ENCODE peak calls at places on chromosomes 4 and X, in eight cellular contexts. E is transverse colon, W is prostate gland, H is GM23338, V is SK-N-SH, R is sigmoid colon, I is HCT116, M is breast epithelium. U is an unnamed sample.

GRCh38 chr4:10832989-10833635 is 148.5 kb upstream of the CLNK start:
- DNase-seq in E (no peak), W (no peak), H (no peak), V (no peak), R (no peak), I (no peak), M (no peak), U (no peak)

GRCh38 chr4:139603576-139604387 is 47.8 kb upstream of the SETD7 start:
- DNase-seq in E (peak; percentile 23), W (peak; percentile 43), H (peak; percentile 88), V (peak; percentile 55), R (no peak), I (peak; percentile 49), M (no peak), U (no peak)

GRCh38 chr4:136355970-136356369 is 1176.3 kb downstream of the PCDH18 start:
- DNase-seq in E (no peak), W (no peak), H (peak; percentile 7), V (no peak), R (no peak), I (no peak), M (no peak), U (no peak)

GRCh38 chrX:10726647-10727046 is 106.3 kb upstream of the MID1 start:
- DNase-seq in E (no peak), W (no peak), H (no peak), V (no peak), R (no peak), I (no peak), M (no peak), U (no peak)

GRCh38 chrX:15336023-15336413 is 695 bp upstream of the PIGA start:
- DNase-seq in E (peak; percentile 16), W (peak; percentile 30), H (peak; percentile 57), V (peak; percentile 44), R (no peak), I (no peak), M (no peak), U (no peak)

GRCh38 chrX:2320580-2321327 is 180.0 kb downstream of the DHRSX start:
- DNase-seq in E (no peak), W (peak; percentile 27), H (no peak), V (peak; percentile 37), R (no peak), I (no peak), M (no peak), U (no peak)

GRCh38 chr4:82710202-82710929 is 88.2 kb downstream of the SCD5 start:
- DNase-seq in E (no peak), W (no peak), H (peak; percentile 28), V (no peak), R (no peak), I (no peak), M (no peak), U (no peak)

GRCh38 chr4:76307670-76308014 is 1.1 kb downstream of the STBD1 start:
- DNase-seq in E (peak; percentile 57), W (no peak), H (no peak), V (peak; percentile 68), R (no peak), I (no peak), M (no peak), U (no peak)

GRCh38 chr4:1378559-1379231 is 27.5 kb downstream of the NKX1-1 start:
- DNase-seq in E (no peak), W (no peak), H (no peak), V (no peak), R (peak; percentile 62), I (no peak), M (peak; percentile 43), U (no peak)

GRCh38 chrX:9865804-9866471 is 79.7 kb downstream of the SHROOM2 start:
- DNase-seq in E (no peak), W (no peak), H (no peak), V (no peak), R (no peak), I (peak; percentile 87), M (no peak), U (no peak)

GRCh38 chrX:6026484-6026883 is 202.2 kb downstream of the NLGN4X start:
- DNase-seq in E (no peak), W (no peak), H (peak; percentile 27), V (no peak), R (no peak), I (no peak), M (no peak), U (no peak)

GRCh38 chrX:48595929-48596328 is 1.4 kb upstream of the WDR13 start:
- DNase-seq in E (no peak), W (no peak), H (no peak), V (no peak), R (no peak), I (no peak), M (no peak), U (no peak)

GRCh38 chr4:19005211-19005610 is 983.7 kb upstream of the LCORL start:
- DNase-seq in E (no peak), W (no peak), H (peak; percentile 56), V (no peak), R (no peak), I (no peak), M (no peak), U (no peak)

GRCh38 chr4:170248576-170248975 is 158.8 kb upstream of the AADAT start:
- DNase-seq in E (no peak), W (no peak), H (no peak), V (no peak), R (no peak), I (no peak), M (no peak), U (no peak)

GRCh38 chr4:105637409-105638258 is 70.9 kb downstream of the INTS12 start:
- DNase-seq in E (peak; percentile 83), W (peak; percentile 42), H (no peak), V (peak; percentile 4), R (peak; percentile 89), I (no peak), M (peak; percentile 53), U (no peak)

GRCh38 chr4:138190452-138190858 is 51.7 kb downstream of the SLC7A11 start:
- DNase-seq in E (no peak), W (no peak), H (no peak), V (no peak), R (no peak), I (no peak), M (no peak), U (no peak)

GRCh38 chr4:3253808-3254207 is 4.8 kb downstream of the MSANTD1 start:
- DNase-seq in E (peak; percentile 3), W (no peak), H (no peak), V (no peak), R (peak; percentile 46), I (no peak), M (peak; percentile 40), U (no peak)

GRCh38 chr4:112109455-112110425 is 35.5 kb upstream of the FAM241A start:
- DNase-seq in E (no peak), W (no peak), H (no peak), V (no peak), R (no peak), I (no peak), M (no peak), U (no peak)

GRCh38 chr4:142435599-142436235 is 410.4 kb downstream of the INPP4B start:
- DNase-seq in E (no peak), W (no peak), H (peak; percentile 82), V (no peak), R (no peak), I (no peak), M (peak; percentile 66), U (no peak)

GRCh38 chrX:133590703-133591505 is 175.6 kb upstream of the GPC4 start:
- DNase-seq in E (no peak), W (no peak), H (no peak), V (no peak), R (no peak), I (no peak), M (no peak), U (no peak)

GRCh38 chrX:12379666-12380065 is 241.4 kb downstream of the FRMPD4 start:
- DNase-seq in E (no peak), W (no peak), H (no peak), V (no peak), R (no peak), I (no peak), M (no peak), U (no peak)

GRCh38 chrX:149487292-149487691 is 17.8 kb downstream of the IDS start:
- DNase-seq in E (no peak), W (no peak), H (peak; percentile 32), V (no peak), R (no peak), I (no peak), M (no peak), U (no peak)

GRCh38 chr4:52861879-52862604 is at the start of gene RASL11B:
- DNase-seq in E (peak; percentile 84), W (peak; percentile 73), H (peak; percentile 92), V (peak; percentile 98), R (peak; percentile 87), I (peak; percentile 4), M (peak; percentile 71), U (no peak)

GRCh38 chr4:185143596-185143969 is 517 bp downstream of the SLC25A4 start:
- DNase-seq in E (peak; percentile 58), W (peak; percentile 75), H (no peak), V (peak; percentile 65), R (peak; percentile 96), I (no peak), M (no peak), U (no peak)
- TF ChIP-seq POLR2AphosphoS5 in E (peak; percentile 8), W (peak; percentile 55), H (no peak), V (no peak), R (peak; percentile 85), I (no peak), M (no peak), U (peak; percentile 85)

GRCh38 chrX:71283409-71284143 is at the start of gene NONO:
- DNase-seq in E (peak; percentile 88), W (peak; percentile 93), H (peak; percentile 98), V (peak; percentile 91), R (peak; percentile 94), I (peak; percentile 98), M (peak; percentile 81), U (peak; percentile 93)

GRCh38 chrX:71285929-71286328 is 2.5 kb downstream of the NONO start:
- DNase-seq in E (no peak), W (no peak), H (no peak), V (no peak), R (no peak), I (no peak), M (no peak), U (no peak)

GRCh38 chrX:71282514-71283408 is 674 bp upstream of the NONO start:
- DNase-seq in E (no peak), W (no peak), H (peak; percentile 23), V (peak; percentile 42), R (no peak), I (peak; percentile 4), M (no peak), U (no peak)
- H3K4me3 ChIP-seq in E (peak overlapping the region; percentile 67), W (peak overlapping the region; percentile 51), H (peak overlapping the region; percentile 51), V (peak overlapping the region; percentile 48), R (peak overlapping the region; percentile 60), I (peak overlapping the region; percentile 43), M (peak overlapping the region; percentile 62), U (peak overlapping the region; percentile 72)

GRCh38 chrX:107731831-107732502 is 43.6 kb downstream of the TSC22D3 start:
- DNase-seq in E (peak; percentile 80), W (peak; percentile 68), H (peak; percentile 42), V (peak; percentile 44), R (peak; percentile 97), I (peak; percentile 42), M (peak; percentile 81), U (peak; percentile 95)
- H3K4me1 ChIP-seq in E (peaks cover 10% of the 10 kb centered on the region), W (no peaks in the 10 kb centered on the region), H (peaks cover 29% of the 10 kb centered on the region), V (peaks cover 3% of the 10 kb centered on the region), R (no peaks in the 10 kb centered on the region), I (peaks cover 28% of the 10 kb centered on the region), M (peaks cover 4% of the 10 kb centered on the region), U (peaks cover 90% of the 10 kb centered on the region)

DNA sequence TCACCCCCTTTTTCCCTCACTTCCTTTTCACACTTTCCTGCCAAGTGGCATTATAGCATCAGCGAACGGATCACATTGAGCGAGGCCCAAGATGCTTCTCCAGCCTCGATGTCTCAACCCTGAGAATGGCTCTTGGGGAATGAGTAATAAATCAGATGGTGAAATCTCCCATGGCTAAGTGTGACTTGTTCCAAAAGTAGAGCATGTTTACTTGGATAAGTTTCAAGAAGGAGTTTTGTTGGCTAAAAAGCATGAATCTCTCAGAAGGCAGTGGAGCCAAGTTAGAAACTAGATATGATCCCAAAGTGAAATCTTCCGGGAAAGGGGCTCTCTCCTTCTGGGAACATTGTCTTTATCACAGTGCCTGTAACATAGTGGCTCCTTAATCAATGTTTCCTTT is 316.3 kb downstream of the CAMK2D start:
- DNase-seq in E (peak; percentile 21), W (no peak), H (no peak), V (no peak), R (peak; percentile 85), I (no peak), M (no peak), U (no peak)
- TF ChIP-seq POLR2AphosphoS5 in E (peak; percentile 75), W (peak; percentile 56), H (no peak), V (peak; percentile 66), R (peak; percentile 72), I (peak; percentile 36), M (peak; percentile 81), U (peak; percentile 81)

U was measured in esophagus muscularis mucosa.